ENCODE peak calls at places on chromosome 21, in four cellular contexts. One of them, this sample, is unnamed.

GRCh38 chr21:28444131-28444530 is 548.5 kb downstream of the LTN1 start:
- DNase-seq in nephron progenitor cell: no peak
- DNase-seq in H9: no peak
- DNase-seq in GM04504: no peak
- DNase-seq in this sample: no peak

GRCh38 chr21:19607983-19608668 is 1204.5 kb upstream of the TMPRSS15 start:
- DNase-seq in GM04504: no peak
- DNase-seq in H9: no peak
- DNase-seq in nephron progenitor cell: no peak
- DNase-seq in this sample: no peak

GRCh38 chr21:39863111-39863510 is 4.1 kb upstream of the PCP4 start:
- DNase-seq in GM04504: no peak
- DNase-seq in nephron progenitor cell: no peak
- DNase-seq in H9: no peak
- DNase-seq in this sample: peak

GRCh38 chr21:45322960-45323461 is 35.3 kb upstream of the POFUT2 start:
- DNase-seq in nephron progenitor cell: no peak
- DNase-seq in GM04504: peak
- DNase-seq in H9: peak
- DNase-seq in this sample: no peak

GRCh38 chr21:27408826-27409225 is 441.9 kb upstream of the ADAMTS5 start:
- DNase-seq in H9: no peak
- DNase-seq in GM04504: no peak
- DNase-seq in nephron progenitor cell: no peak
- DNase-seq in this sample: no peak

GRCh38 chr21:35102488-35103407 is 53.6 kb upstream of the RUNX1 start:
- DNase-seq in nephron progenitor cell: no peak
- DNase-seq in H9: no peak
- DNase-seq in GM04504: no peak
- DNase-seq in this sample: peak

GRCh38 chr21:33984021-33984481 is 68.4 kb upstream of the ATP5PO start:
- DNase-seq in nephron progenitor cell: no peak
- DNase-seq in GM04504: no peak
- DNase-seq in H9: no peak
- DNase-seq in this sample: no peak

GRCh38 chr21:41927727-41928409 is 25.9 kb downstream of the C2CD2 start:
- DNase-seq in H9: no peak
- DNase-seq in nephron progenitor cell: no peak
- DNase-seq in GM04504: no peak
- DNase-seq in this sample: no peak